ENCODE peak calls at places on chromosomes 13 and 19, in ten cellular contexts. O, I, Y, B, H, U, D, A, R and K are unnamed samples.

GRCh38 chr13:76884167-76884566 is 2.0 kb downstream of the KCTD12 start:
- DNase-seq in O (no peak), I (peak), Y (peak), B (no peak), H (no peak), U (no peak), D (peak), A (no peak), R (peak), K (peak)

GRCh38 chr13:47268270-47268669 is 371.4 kb upstream of the HTR2A start:
- DNase-seq in O (no peak), I (no peak), Y (no peak), B (no peak), H (no peak), U (no peak), D (no peak), A (no peak), R (no peak), K (no peak)

GRCh38 chr19:55676384-55676783 is 1.4 kb downstream of the EPN1 start:
- DNase-seq in O (no peak), I (peak), Y (peak), B (no peak), H (no peak), U (no peak), D (no peak), A (no peak), R (no peak), K (no peak)

GRCh38 chr19:33469171-33470039 is 52.2 kb downstream of the PEPD start:
- DNase-seq in O (no peak), I (no peak), Y (no peak), B (no peak), H (no peak), U (no peak), D (no peak), A (no peak), R (no peak), K (no peak)

GRCh38 chr19:47598407-47599349 is 10.3 kb upstream of the BICRA start:
- DNase-seq in O (no peak), I (peak), Y (peak), B (no peak), H (no peak), U (no peak), D (no peak), A (no peak), R (no peak), K (no peak)

GRCh38 chr19:408441-409005 is 424 bp downstream of the C2CD4C start:
- DNase-seq in O (no peak), I (no peak), Y (no peak), B (no peak), H (no peak), U (no peak), D (no peak), A (peak), R (no peak), K (no peak)

GRCh38 chr13:106649495-106649894 is 81.6 kb upstream of the ARGLU1 start:
- DNase-seq in O (no peak), I (peak), Y (no peak), B (no peak), H (no peak), U (no peak), D (no peak), A (no peak), R (no peak), K (no peak)

GRCh38 chr13:41295973-41296372 is 15.1 kb upstream of the NAA16 start:
- DNase-seq in O (no peak), I (no peak), Y (no peak), B (no peak), H (no peak), U (no peak), D (no peak), A (no peak), R (no peak), K (no peak)

GRCh38 chr13:44148159-44148929 is 225.3 kb upstream of the SERP2 start:
- DNase-seq in O (no peak), I (no peak), Y (no peak), B (no peak), H (no peak), U (no peak), D (no peak), A (no peak), R (no peak), K (no peak)

GRCh38 chr13:27526516-27526915 is 76.2 kb upstream of the MTIF3 start:
- DNase-seq in O (no peak), I (no peak), Y (no peak), B (no peak), H (no peak), U (no peak), D (no peak), A (no peak), R (no peak), K (no peak)

GRCh38 chr19:20279516-20279915 is 112.5 kb downstream of the ZNF486 start:
- DNase-seq in O (no peak), I (no peak), Y (no peak), B (no peak), H (no peak), U (no peak), D (no peak), A (no peak), R (no peak), K (no peak)

GRCh38 chr13:18992791-18993190 is 188.8 kb downstream of the TUBA3C start:
- DNase-seq in O (no peak), I (peak), Y (no peak), B (no peak), H (no peak), U (no peak), D (no peak), A (no peak), R (no peak), K (no peak)

GRCh38 chr13:109910131-109910530 is 123.7 kb upstream of the IRS2 start:
- DNase-seq in O (no peak), I (no peak), Y (no peak), B (no peak), H (no peak), U (no peak), D (no peak), A (no peak), R (no peak), K (no peak)

GRCh38 chr13:87696458-87696857 is 25.3 kb downstream of the SLITRK5 start:
- DNase-seq in O (no peak), I (no peak), Y (no peak), B (no peak), H (no peak), U (no peak), D (no peak), A (no peak), R (no peak), K (no peak)

GRCh38 chr19:1407662-1408299 is 395 bp downstream of the DAZAP1 start:
- DNase-seq in O (peak), I (no peak), Y (no peak), B (peak), H (no peak), U (peak), D (peak), A (no peak), R (peak), K (no peak)

GRCh38 chr19:5358173-5358800 is 17.7 kb upstream of the PTPRS start:
- DNase-seq in O (no peak), I (no peak), Y (no peak), B (no peak), H (no peak), U (no peak), D (no peak), A (no peak), R (no peak), K (no peak)

GRCh38 chr19:6374179-6374709 is 1.5 kb downstream of the PSPN start:
- DNase-seq in O (no peak), I (no peak), Y (no peak), B (no peak), H (no peak), U (no peak), D (no peak), A (no peak), R (no peak), K (no peak)

GRCh38 chr19:10557603-10558197 is 8.1 kb downstream of the KRI1 start:
- DNase-seq in O (no peak), I (no peak), Y (no peak), B (no peak), H (no peak), U (no peak), D (no peak), A (no peak), R (no peak), K (no peak)

GRCh38 chr19:7907122-7907521 is 3.4 kb downstream of the MAP2K7 start:
- DNase-seq in O (no peak), I (no peak), Y (no peak), B (no peak), H (no peak), U (no peak), D (no peak), A (no peak), R (no peak), K (no peak)

GRCh38 chr19:10612515-10613119 is 12.7 kb upstream of the SLC44A2 start:
- DNase-seq in O (no peak), I (peak), Y (no peak), B (no peak), H (no peak), U (no peak), D (no peak), A (no peak), R (peak), K (no peak)

GRCh38 chr13:81031996-81032395 is 691.1 kb upstream of the SPRY2 start:
- DNase-seq in O (no peak), I (no peak), Y (no peak), B (no peak), H (no peak), U (no peak), D (no peak), A (no peak), R (no peak), K (no peak)

GRCh38 chr19:41235480-41235879 is 16.5 kb downstream of the AXL start:
- DNase-seq in O (no peak), I (no peak), Y (no peak), B (no peak), H (no peak), U (no peak), D (no peak), A (no peak), R (no peak), K (no peak)

GRCh38 chr13:33349314-33349995 is 63.9 kb upstream of the STARD13 start:
- DNase-seq in O (no peak), I (no peak), Y (no peak), B (no peak), H (no peak), U (no peak), D (no peak), A (no peak), R (peak), K (no peak)

GRCh38 chr13:113586661-113587479 is 2.3 kb downstream of the TFDP1 start:
- DNase-seq in O (no peak), I (peak), Y (no peak), B (no peak), H (no peak), U (no peak), D (no peak), A (no peak), R (no peak), K (no peak)

GRCh38 chr13:42740753-42741152 is 40.6 kb upstream of the FAM216B start:
- DNase-seq in O (no peak), I (peak), Y (no peak), B (no peak), H (no peak), U (no peak), D (no peak), A (no peak), R (peak), K (no peak)

GRCh38 chr13:97257800-97258799 is 36.0 kb downstream of the MBNL2 start:
- DNase-seq in O (no peak), I (no peak), Y (peak), B (no peak), H (no peak), U (no peak), D (peak), A (no peak), R (peak), K (no peak)